ENCODE peak calls at places on chromosomes 12 and 14, in four cellular contexts. T, I, B and S are unnamed samples.

GRCh38 chr12:106332536-106332935 is 25.0 kb upstream of the POLR3B start:
- DNase-seq in B (no peak), I (no peak), T (no peak), S (no peak)

GRCh38 chr12:76074701-76075336 is 9.7 kb downstream of the NAP1L1 start:
- DNase-seq in B (no peak), I (no peak), T (peak), S (no peak)

GRCh38 chr14:26845106-26845818 is 247.4 kb upstream of the NOVA1 start:
- DNase-seq in I (no peak), B (no peak), T (peak), S (no peak)

GRCh38 chr14:93540235-93540634 is 109.5 kb downstream of the UNC79 start:
- DNase-seq in T (no peak), B (no peak), I (no peak), S (no peak)

GRCh38 chr12:109858764-109859163 is 21.6 kb downstream of the GLTP start:
- DNase-seq in I (no peak), B (no peak), T (no peak), S (no peak)

GRCh38 chr14:92687681-92688433 is 60.6 kb downstream of the LGMN start:
- DNase-seq in B (no peak), I (no peak), T (no peak), S (peak)

GRCh38 chr12:114316076-114316475 is 89.9 kb downstream of the TBX5 start:
- DNase-seq in B (no peak), I (no peak), T (no peak), S (no peak)

GRCh38 chr14:50775357-50775756 is 55.6 kb downstream of the NIN start:
- DNase-seq in T (no peak), B (no peak), I (no peak), S (no peak)

GRCh38 chr12:68178774-68179439 is 19.4 kb upstream of the IFNG start:
- DNase-seq in B (no peak), T (peak), I (no peak), S (no peak)

GRCh38 chr14:36502558-36503508 is 17.2 kb downstream of the NKX2-1 start:
- DNase-seq in T (no peak), I (no peak), B (no peak), S (no peak)

GRCh38 chr12:108307006-108307405 is 32.1 kb downstream of the CMKLR1 start:
- DNase-seq in T (no peak), I (no peak), B (no peak), S (no peak)

GRCh38 chr12:132117558-132117875 is 26.6 kb downstream of the DDX51 start:
- DNase-seq in B (no peak), T (no peak), I (no peak), S (peak)
- TF ChIP-seq MAX in B (no peak), T (no peak), I (no peak), S (no peak)

GRCh38 chr12:23855813-23856212 is 93.7 kb downstream of the SOX5 start:
- DNase-seq in I (no peak), B (peak), T (no peak), S (no peak)
- TF ChIP-seq NR2C2 in I (no peak), B (no peak), T (no peak), S (no peak)

GRCh38 chr12:100908501-100908900 is 113.9 kb downstream of the ANO4 start:
- DNase-seq in I (no peak), B (no peak), T (no peak), S (no peak)
- TF ChIP-seq MAX in I (no peak), B (no peak), T (no peak), S (no peak)

GRCh38 chr12:121059031-121059898 is 20.2 kb upstream of the OASL start:
- DNase-seq in I (no peak), T (no peak), B (no peak), S (no peak)
- TF ChIP-seq NR2C2 in I (no peak), T (no peak), B (no peak), S (no peak)